ENCODE peak calls at places on chromosomes 2 and 18, in seven cellular contexts. W is heart left ventricle, V is OCI-LY7, N is spleen, Z is coronary artery, B is brain microvascular endothelial cell, L is cardiac fibroblast. O is an unnamed sample.

GRCh38 chr2:237558918-237559645 is 7.3 kb upstream of the PRLH start:
- DNase-seq in V (no peak), W (peak), N (peak), L (peak), B (no peak), Z (no peak), O (peak)

GRCh38 chr2:159921752-159922404 is 123.9 kb upstream of the CD302 start:
- DNase-seq in B (peak), L (peak), W (peak), N (peak), Z (no peak), V (peak), O (no peak)

GRCh38 chr2:158477202-158477601 is 20.4 kb downstream of the PKP4 start:
- DNase-seq in V (peak), W (no peak), B (no peak), Z (no peak), N (no peak), L (no peak), O (no peak)

GRCh38 chr2:203873921-203874631 is 6.5 kb downstream of the CTLA4 start:
- DNase-seq in L (no peak), B (no peak), V (peak), N (no peak), Z (no peak), W (no peak), O (no peak)

GRCh38 chr2:96564026-96564425 is 27.5 kb downstream of the ARID5A start:
- DNase-seq in Z (no peak), L (no peak), B (no peak), V (no peak), N (no peak), W (no peak), O (no peak)

GRCh38 chr2:12442627-12442928 is 274.2 kb upstream of the TRIB2 start:
- DNase-seq in W (no peak), L (no peak), N (no peak), Z (no peak), B (no peak), V (no peak), O (no peak)

GRCh38 chr2:148122788-148123187 is 101.9 kb downstream of the MBD5 start:
- DNase-seq in W (no peak), N (no peak), Z (no peak), V (no peak), B (peak), L (peak), O (no peak)

GRCh38 chr2:36696533-36696932 is at the start of gene VIT:
- DNase-seq in N (no peak), L (peak), V (no peak), B (no peak), W (no peak), Z (no peak), O (no peak)

GRCh38 chr18:10661333-10661732 is 135.5 kb downstream of the NAPG start:
- DNase-seq in L (peak), Z (no peak), W (no peak), V (no peak), N (no peak), B (peak), O (peak)

GRCh38 chr18:79465392-79465991 is 69.8 kb downstream of the NFATC1 start:
- DNase-seq in V (peak), W (no peak), B (no peak), L (no peak), Z (no peak), N (peak), O (no peak)

GRCh38 chr2:26562811-26563645 is 78.1 kb downstream of the CIB4 start:
- DNase-seq in B (no peak), W (peak), V (no peak), Z (no peak), N (peak), L (peak), O (no peak)

GRCh38 chr2:239285071-239285931 is 115.5 kb downstream of the HDAC4 start:
- DNase-seq in V (no peak), L (no peak), N (peak), W (peak), Z (no peak), B (no peak), O (no peak)

GRCh38 chr2:207133862-207134519 is 31.8 kb downstream of the KLF7 start:
- DNase-seq in V (no peak), W (peak), Z (peak), B (peak), N (no peak), L (peak), O (peak)

GRCh38 chr2:166411473-166412230 is 35.9 kb upstream of the SCN9A start:
- DNase-seq in W (no peak), B (peak), Z (no peak), N (no peak), L (peak), V (no peak), O (peak)

GRCh38 chr2:54065411-54065810 is 50.0 kb upstream of the ACYP2 start:
- DNase-seq in L (no peak), W (no peak), Z (no peak), N (no peak), V (no peak), B (peak), O (peak)

GRCh38 chr2:226190479-226191252 is 609.0 kb downstream of the IRS1 start:
- DNase-seq in Z (no peak), W (no peak), N (no peak), B (peak), L (no peak), V (no peak), O (peak)

GRCh38 chr2:216603010-216603883 is 30.0 kb upstream of the IGFBP2 start:
- DNase-seq in V (peak), N (no peak), Z (no peak), W (no peak), B (no peak), L (no peak), O (no peak)

GRCh38 chr18:44309185-44309584 is 371.5 kb upstream of the SETBP1 start:
- DNase-seq in B (no peak), V (no peak), Z (no peak), L (peak), W (no peak), N (no peak), O (no peak)

GRCh38 chr18:80223581-80224148 is 23.6 kb downstream of the PARD6G start:
- DNase-seq in Z (no peak), W (no peak), L (no peak), N (no peak), V (no peak), B (no peak), O (no peak)

GRCh38 chr2:237927135-237927534 is 39.7 kb upstream of the UBE2F start:
- DNase-seq in B (no peak), V (no peak), N (no peak), W (no peak), Z (no peak), L (no peak), O (no peak)

GRCh38 chr2:64104944-64105343 is 39.3 kb downstream of the PELI1 start:
- DNase-seq in W (no peak), B (no peak), N (no peak), L (no peak), Z (no peak), V (no peak), O (no peak)

GRCh38 chr2:209936106-209936663 is 66.3 kb upstream of the RPE start:
- DNase-seq in B (no peak), V (peak), N (no peak), L (no peak), Z (no peak), W (no peak), O (no peak)

GRCh38 chr2:118853647-118854367 is 6.4 kb upstream of the EN1 start:
- DNase-seq in W (no peak), N (no peak), B (no peak), L (no peak), V (no peak), Z (peak), O (no peak)

GRCh38 chr2:176388886-176389285 is 119.6 kb downstream of the MTX2 start:
- DNase-seq in B (peak), L (no peak), N (no peak), Z (no peak), W (no peak), V (no peak), O (no peak)

GRCh38 chr2:231187736-231188505 is 10.5 kb upstream of the ARMC9 start:
- DNase-seq in V (no peak), N (no peak), Z (peak), L (peak), W (peak), B (peak), O (no peak)

GRCh38 chr18:63233334-63233733 is 86.2 kb downstream of the BCL2 start:
- DNase-seq in V (no peak), Z (no peak), N (no peak), W (no peak), L (no peak), B (no peak), O (no peak)

GRCh38 chr18:76983184-76983583 is 149.4 kb downstream of the MBP start:
- DNase-seq in N (peak), Z (peak), L (peak), W (peak), V (peak), B (peak), O (peak)

GRCh38 chr18:12701161-12701560 is 1.4 kb downstream of the CEP76 start:
- DNase-seq in N (no peak), L (no peak), Z (no peak), V (no peak), B (no peak), W (no peak), O (no peak)

GRCh38 chr2:98476192-98476868 is 31.7 kb downstream of the INPP4A start:
- DNase-seq in Z (no peak), N (peak), B (no peak), V (no peak), L (no peak), W (no peak), O (no peak)

GRCh38 chr2:242031481-242032019 is 162.0 kb downstream of the RTP5 start:
- DNase-seq in L (peak), W (no peak), N (peak), V (peak), B (peak), Z (peak), O (peak)

GRCh38 chr2:99337931-99338580 is 867 bp downstream of the EIF5B start:
- DNase-seq in W (no peak), L (peak), Z (no peak), B (no peak), N (no peak), V (peak), O (no peak)

GRCh38 chr18:10160251-10160650 is 246.4 kb downstream of the VAPA start:
- DNase-seq in L (no peak), N (no peak), W (no peak), V (no peak), Z (no peak), B (no peak), O (no peak)

GRCh38 chr18:1480309-1480708 is 575.6 kb downstream of the ADCYAP1 start:
- DNase-seq in Z (no peak), V (no peak), L (no peak), B (no peak), W (no peak), N (no peak), O (no peak)

GRCh38 chr2:42959148-42959992 is 167.0 kb upstream of the HAAO start:
- DNase-seq in B (no peak), Z (peak), L (peak), N (no peak), W (peak), V (no peak), O (no peak)

GRCh38 chr18:457533-457932 is 43.0 kb downstream of the COLEC12 start:
- DNase-seq in L (peak), Z (no peak), W (no peak), V (no peak), N (no peak), B (no peak), O (no peak)

GRCh38 chr18:457120-457519 is 43.4 kb downstream of the COLEC12 start:
- DNase-seq in V (peak), L (peak), Z (no peak), W (peak), B (peak), N (no peak), O (no peak)

GRCh38 chr18:453399-453798 is 47.1 kb downstream of the COLEC12 start:
- DNase-seq in L (no peak), Z (no peak), V (no peak), N (no peak), B (no peak), W (no peak), O (no peak)

GRCh38 chr18:458016-458415 is 42.5 kb downstream of the COLEC12 start:
- DNase-seq in L (no peak), N (no peak), Z (no peak), B (no peak), V (no peak), W (no peak), O (no peak)

GRCh38 chr18:456361-456821 is 44.1 kb downstream of the COLEC12 start:
- DNase-seq in V (no peak), L (peak), N (no peak), W (peak), B (peak), Z (no peak), O (no peak)
- H3K4me3 ChIP-seq in V (no peak), L (no peak), N (no peak), W (peak), B (no peak), Z (peak), O (no peak)

GRCh38 chr18:26051845-26052244 is 38.6 kb downstream of the SS18 start:
- DNase-seq in L (peak), N (no peak), Z (no peak), B (no peak), V (no peak), W (no peak), O (no peak)
- TF ChIP-seq CTCF in L (no peak), N (no peak), Z (no peak), B (no peak), V (peak), W (no peak), O (no peak)

GRCh38 chr2:1432726-1433125 is 19.5 kb downstream of the TPO start:
- DNase-seq in V (no peak), L (no peak), Z (no peak), N (no peak), B (no peak), W (no peak), O (no peak)
- H3K4me3 ChIP-seq in V (no peak), L (no peak), Z (no peak), N (no peak), B (no peak), W (no peak), O (no peak)

GRCh38 chr2:246489-247145 is 17.2 kb downstream of the SH3YL1 start:
- DNase-seq in Z (no peak), W (no peak), B (peak), N (no peak), V (peak), L (peak), O (peak)
- TF ChIP-seq CTCF in Z (no peak), W (peak), B (peak), N (peak), V (peak), L (peak), O (peak)